ENCODE peak calls at places on chromosomes 13 and 19, in nine cellular contexts. One of them, this sample, is unnamed. For H3K4me1, the result is how much of the 10 kb centered on the place peaks cover.

GRCh38 chr13:107680115-107680514 is 535.2 kb downstream of the LIG4 start:
- DNase-seq in GM23338: no peak
- DNase-seq in breast epithelium: no peak
- DNase-seq in stomach: no peak
- DNase-seq in spleen: no peak
- DNase-seq in upper lobe of left lung: no peak
- DNase-seq in HCT116: no peak
- DNase-seq in vagina: no peak
- DNase-seq in sigmoid colon: no peak
- DNase-seq in this sample: no peak

GRCh38 chr13:43472344-43472743 is 314.4 kb downstream of the ENOX1 start:
- DNase-seq in GM23338: no peak
- DNase-seq in breast epithelium: no peak
- DNase-seq in stomach: no peak
- DNase-seq in spleen: no peak
- DNase-seq in upper lobe of left lung: no peak
- DNase-seq in HCT116: no peak
- DNase-seq in vagina: no peak
- DNase-seq in sigmoid colon: no peak
- DNase-seq in this sample: no peak

GRCh38 chr19:29671393-29672076 is 6.3 kb downstream of the PLEKHF1 start:
- DNase-seq in GM23338: peak
- DNase-seq in breast epithelium: peak
- DNase-seq in stomach: peak
- DNase-seq in spleen: peak
- DNase-seq in upper lobe of left lung: peak
- DNase-seq in HCT116: no peak
- DNase-seq in vagina: no peak
- DNase-seq in sigmoid colon: peak
- DNase-seq in this sample: peak

GRCh38 chr19:7211191-7211988 is 82.8 kb downstream of the INSR start:
- DNase-seq in GM23338: no peak
- DNase-seq in breast epithelium: no peak
- DNase-seq in stomach: peak
- DNase-seq in spleen: peak
- DNase-seq in upper lobe of left lung: no peak
- DNase-seq in HCT116: no peak
- DNase-seq in vagina: no peak
- DNase-seq in sigmoid colon: no peak
- DNase-seq in this sample: no peak

GRCh38 chr13:40966298-40966697 is 52.8 kb downstream of the ELF1 start:
- DNase-seq in GM23338: no peak
- DNase-seq in breast epithelium: no peak
- DNase-seq in stomach: no peak
- DNase-seq in spleen: no peak
- DNase-seq in upper lobe of left lung: no peak
- DNase-seq in HCT116: no peak
- DNase-seq in vagina: no peak
- DNase-seq in sigmoid colon: no peak
- DNase-seq in this sample: no peak

GRCh38 chr13:34747507-34747906 is 194.6 kb upstream of the NBEA start:
- DNase-seq in GM23338: no peak
- DNase-seq in breast epithelium: no peak
- DNase-seq in stomach: no peak
- DNase-seq in spleen: no peak
- DNase-seq in upper lobe of left lung: no peak
- DNase-seq in HCT116: no peak
- DNase-seq in vagina: no peak
- DNase-seq in sigmoid colon: no peak
- DNase-seq in this sample: no peak

GRCh38 chr13:113353254-113353653 is 10.7 kb downstream of the GRTP1 start:
- DNase-seq in GM23338: no peak
- DNase-seq in breast epithelium: no peak
- DNase-seq in stomach: no peak
- DNase-seq in spleen: peak
- DNase-seq in upper lobe of left lung: no peak
- DNase-seq in HCT116: no peak
- DNase-seq in vagina: no peak
- DNase-seq in sigmoid colon: no peak
- DNase-seq in this sample: no peak

GRCh38 chr19:49403404-49404187 is 15.5 kb downstream of the KASH5 start:
- DNase-seq in GM23338: peak
- DNase-seq in breast epithelium: no peak
- DNase-seq in stomach: no peak
- DNase-seq in spleen: no peak
- DNase-seq in upper lobe of left lung: no peak
- DNase-seq in HCT116: no peak
- DNase-seq in vagina: no peak
- DNase-seq in sigmoid colon: no peak
- DNase-seq in this sample: no peak

GRCh38 chr13:29901714-29902631 is 51.6 kb upstream of the UBL3 start:
- DNase-seq in GM23338: no peak
- DNase-seq in breast epithelium: no peak
- DNase-seq in stomach: no peak
- DNase-seq in spleen: no peak
- DNase-seq in upper lobe of left lung: peak
- DNase-seq in HCT116: no peak
- DNase-seq in vagina: peak
- DNase-seq in sigmoid colon: no peak
- DNase-seq in this sample: peak

GRCh38 chr13:99656843-99657506 is 155.7 kb downstream of the TM9SF2 start:
- DNase-seq in GM23338: no peak
- DNase-seq in breast epithelium: no peak
- DNase-seq in stomach: no peak
- DNase-seq in spleen: no peak
- DNase-seq in upper lobe of left lung: no peak
- DNase-seq in HCT116: no peak
- DNase-seq in vagina: no peak
- DNase-seq in sigmoid colon: no peak
- DNase-seq in this sample: no peak

GRCh38 chr13:36346222-36347083 is at the start of gene SPART:
- DNase-seq in GM23338: peak
- DNase-seq in breast epithelium: peak
- DNase-seq in stomach: peak
- DNase-seq in spleen: peak
- DNase-seq in upper lobe of left lung: peak
- DNase-seq in HCT116: no peak
- DNase-seq in vagina: peak
- DNase-seq in sigmoid colon: peak
- DNase-seq in this sample: peak

GRCh38 chr19:49441210-49441959 is at the start of gene SLC17A7:
- DNase-seq in GM23338: peak
- DNase-seq in breast epithelium: no peak
- DNase-seq in stomach: no peak
- DNase-seq in spleen: no peak
- DNase-seq in upper lobe of left lung: peak
- DNase-seq in HCT116: no peak
- DNase-seq in vagina: no peak
- DNase-seq in sigmoid colon: peak
- DNase-seq in this sample: peak

DNA sequence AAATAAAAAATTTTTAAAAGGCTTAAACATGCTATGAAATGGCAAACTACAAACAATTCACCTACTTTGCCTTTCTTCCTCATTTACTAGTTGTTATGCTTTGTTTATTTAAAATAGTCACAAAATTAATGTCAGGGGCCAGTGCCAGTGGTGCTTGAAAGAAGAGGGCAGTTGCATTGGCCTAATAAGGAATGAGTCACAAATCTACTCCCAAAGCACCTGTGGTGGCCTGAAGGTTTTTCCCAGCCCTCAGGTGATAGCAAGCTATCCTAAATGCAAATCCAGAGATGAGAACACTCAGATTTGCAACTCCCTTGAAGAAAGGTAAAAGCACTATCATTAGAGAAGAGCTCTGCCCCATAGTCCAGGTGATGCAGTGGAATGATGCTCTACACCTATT is 103.6 kb downstream of the MBNL2 start:
- DNase-seq in GM23338: no peak
- DNase-seq in breast epithelium: no peak
- DNase-seq in stomach: no peak
- DNase-seq in spleen: no peak
- DNase-seq in upper lobe of left lung: no peak
- DNase-seq in HCT116: no peak
- DNase-seq in vagina: no peak
- DNase-seq in sigmoid colon: no peak
- DNase-seq in this sample: no peak
- H3K4me1 ChIP-seq in GM23338: under half
- H3K4me1 ChIP-seq in breast epithelium: under half
- H3K4me1 ChIP-seq in stomach: half or more
- H3K4me1 ChIP-seq in spleen: under half
- H3K4me1 ChIP-seq in upper lobe of left lung: under half
- H3K4me1 ChIP-seq in HCT116: under half
- H3K4me1 ChIP-seq in vagina: under half
- H3K4me1 ChIP-seq in sigmoid colon: half or more
- H3K4me1 ChIP-seq in this sample: under half

GRCh38 chr19:1511989-1512338 is 855 bp downstream of the ADAMTSL5 start:
- DNase-seq in GM23338: no peak
- DNase-seq in breast epithelium: no peak
- DNase-seq in stomach: no peak
- DNase-seq in spleen: no peak
- DNase-seq in upper lobe of left lung: no peak
- DNase-seq in HCT116: no peak
- DNase-seq in vagina: no peak
- DNase-seq in sigmoid colon: no peak
- DNase-seq in this sample: no peak

GRCh38 chr19:1514295-1514661 is 1.5 kb upstream of the ADAMTSL5 start:
- DNase-seq in GM23338: no peak
- DNase-seq in breast epithelium: no peak
- DNase-seq in stomach: no peak
- DNase-seq in spleen: no peak
- DNase-seq in upper lobe of left lung: no peak
- DNase-seq in HCT116: no peak
- DNase-seq in vagina: no peak
- DNase-seq in sigmoid colon: no peak
- DNase-seq in this sample: no peak

GRCh38 chr19:1513492-1514294 is 874 bp upstream of the ADAMTSL5 start:
- DNase-seq in GM23338: peak
- DNase-seq in breast epithelium: no peak
- DNase-seq in stomach: peak
- DNase-seq in spleen: peak
- DNase-seq in upper lobe of left lung: peak
- DNase-seq in HCT116: peak
- DNase-seq in vagina: no peak
- DNase-seq in sigmoid colon: no peak
- DNase-seq in this sample: peak

GRCh38 chr19:1511318-1511988 is 1.4 kb downstream of the ADAMTSL5 start:
- DNase-seq in GM23338: no peak
- DNase-seq in breast epithelium: no peak
- DNase-seq in stomach: no peak
- DNase-seq in spleen: no peak
- DNase-seq in upper lobe of left lung: no peak
- DNase-seq in HCT116: no peak
- DNase-seq in vagina: no peak
- DNase-seq in sigmoid colon: no peak
- DNase-seq in this sample: no peak

DNA sequence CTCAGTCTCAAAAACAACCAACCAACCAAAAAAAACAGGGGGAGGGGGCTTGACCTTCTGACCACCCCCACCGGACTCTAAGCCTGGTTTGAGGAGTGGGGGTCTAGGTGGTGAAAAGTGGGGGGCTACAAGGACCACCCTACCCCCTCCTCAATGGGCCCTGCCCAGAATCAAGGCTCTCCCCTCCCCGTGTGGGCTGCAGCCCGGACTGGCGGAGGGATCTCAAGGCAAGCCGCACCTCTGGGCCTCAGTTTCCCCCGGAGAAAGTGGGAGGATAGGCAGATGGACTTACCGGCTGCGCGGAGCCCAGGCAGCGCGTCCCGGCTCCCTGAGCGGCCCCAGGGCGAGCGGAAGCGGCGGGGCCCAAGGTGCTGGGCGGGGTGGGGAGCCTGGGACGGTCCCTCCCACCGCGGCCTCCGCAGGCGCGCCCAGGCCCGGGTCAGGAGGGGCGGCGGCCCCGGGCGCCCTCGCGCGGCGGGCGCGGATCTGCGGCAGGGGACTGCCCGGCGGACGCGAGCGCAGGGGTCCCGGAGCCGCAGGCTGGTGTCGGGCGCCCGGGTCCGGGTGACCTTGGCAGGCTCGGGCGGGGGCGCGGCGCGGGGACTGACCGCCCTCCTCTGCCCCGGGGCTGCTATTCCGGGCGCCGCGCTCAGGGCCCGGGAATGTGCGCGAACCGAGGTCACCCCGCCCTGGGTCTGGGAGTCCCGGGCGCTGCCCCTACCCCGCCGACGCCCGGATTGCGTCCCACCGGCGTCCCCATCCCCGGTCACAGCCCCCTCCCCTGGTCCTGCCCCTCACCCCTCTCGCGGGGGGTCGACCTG is at the start of gene ADAMTSL5:
- DNase-seq in GM23338: peak
- DNase-seq in breast epithelium: no peak
- DNase-seq in stomach: peak
- DNase-seq in spleen: no peak
- DNase-seq in upper lobe of left lung: peak
- DNase-seq in HCT116: no peak
- DNase-seq in vagina: no peak
- DNase-seq in sigmoid colon: no peak
- DNase-seq in this sample: peak
- TF ChIP-seq CTCF in GM23338: peak
- TF ChIP-seq CTCF in breast epithelium: no peak
- TF ChIP-seq CTCF in stomach: no peak
- TF ChIP-seq CTCF in spleen: no peak
- TF ChIP-seq CTCF in upper lobe of left lung: peak
- TF ChIP-seq CTCF in HCT116: no peak
- TF ChIP-seq CTCF in vagina: no peak
- TF ChIP-seq CTCF in sigmoid colon: no peak
- TF ChIP-seq CTCF in this sample: no peak

GRCh38 chr13:31162151-31163008 is 676 bp upstream of the HSPH1 start:
- DNase-seq in GM23338: peak
- DNase-seq in breast epithelium: peak
- DNase-seq in stomach: peak
- DNase-seq in spleen: peak
- DNase-seq in upper lobe of left lung: peak
- DNase-seq in HCT116: peak
- DNase-seq in vagina: peak
- DNase-seq in sigmoid colon: peak
- DNase-seq in this sample: peak
- TF ChIP-seq POLR2AphosphoS5 in GM23338: peak
- TF ChIP-seq POLR2AphosphoS5 in breast epithelium: peak
- TF ChIP-seq POLR2AphosphoS5 in stomach: peak
- TF ChIP-seq POLR2AphosphoS5 in spleen: no peak
- TF ChIP-seq POLR2AphosphoS5 in upper lobe of left lung: peak
- TF ChIP-seq POLR2AphosphoS5 in HCT116: peak
- TF ChIP-seq POLR2AphosphoS5 in vagina: peak
- TF ChIP-seq POLR2AphosphoS5 in sigmoid colon: peak
- TF ChIP-seq POLR2AphosphoS5 in this sample: peak

DNA sequence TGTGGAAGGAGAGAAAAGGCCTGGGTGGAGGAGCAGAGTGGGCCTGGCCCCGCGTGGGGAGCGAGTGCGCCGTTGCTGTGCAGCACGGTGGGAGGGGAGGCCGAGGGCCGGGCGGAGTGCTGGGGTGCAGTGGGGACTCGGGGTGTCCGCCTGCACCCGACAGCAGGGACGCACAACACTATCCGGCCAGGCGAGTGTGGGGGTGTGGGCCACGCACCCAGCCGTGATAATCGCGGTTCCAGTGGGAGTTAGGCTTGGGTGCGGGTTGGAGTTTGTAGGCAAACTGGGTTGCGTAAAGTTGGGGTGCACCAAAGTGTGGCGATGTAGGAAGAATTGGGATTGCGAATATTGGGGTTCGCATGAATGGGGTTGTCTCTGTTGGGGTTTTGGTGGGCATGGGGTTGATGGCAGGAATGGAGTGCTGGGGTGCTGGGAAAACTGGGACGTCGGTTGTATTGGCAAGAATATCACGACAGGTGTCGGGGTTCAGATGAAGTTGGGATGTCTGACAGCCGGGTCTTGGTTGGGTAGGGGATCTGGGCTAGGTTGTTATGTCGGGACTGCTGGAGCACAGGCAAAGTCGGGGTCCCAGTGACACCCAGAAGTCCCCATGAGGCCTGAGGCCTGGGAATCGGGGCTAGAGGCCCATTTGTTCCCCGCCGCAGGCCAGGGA is 604 bp upstream of the CIRBP start:
- DNase-seq in GM23338: no peak
- DNase-seq in breast epithelium: no peak
- DNase-seq in stomach: no peak
- DNase-seq in spleen: peak
- DNase-seq in upper lobe of left lung: no peak
- DNase-seq in HCT116: no peak
- DNase-seq in vagina: peak
- DNase-seq in sigmoid colon: peak
- DNase-seq in this sample: no peak
- H3K4me1 ChIP-seq in GM23338: under half
- H3K4me1 ChIP-seq in breast epithelium: half or more
- H3K4me1 ChIP-seq in stomach: half or more
- H3K4me1 ChIP-seq in spleen: half or more
- H3K4me1 ChIP-seq in upper lobe of left lung: half or more
- H3K4me1 ChIP-seq in HCT116: half or more
- H3K4me1 ChIP-seq in vagina: half or more
- H3K4me1 ChIP-seq in sigmoid colon: half or more
- H3K4me1 ChIP-seq in this sample: half or more